ENCODE peak calls at places on chromosomes 4 and X, in six cellular contexts. J, B, L, U, G and V are unnamed samples.

GRCh38 chr4:86523333-86523732 is 70.8 kb upstream of the PTPN13 start:
- DNase-seq in J (no peak), B (no peak), L (no peak), U (no peak), G (no peak), V (no peak)

GRCh38 chr4:154506253-154506652 is 14.7 kb upstream of the DCHS2 start:
- DNase-seq in J (no peak), B (peak; percentile 63), L (no peak), U (peak; percentile 27), G (no peak), V (peak; percentile 13)

GRCh38 chrX:46628406-46629371 is 55.1 kb downstream of the CHST7 start:
- DNase-seq in J (no peak), B (peak; percentile 76), L (no peak), U (no peak), G (no peak), V (no peak)

GRCh38 chrX:125203379-125203736 is 116.3 kb upstream of the TEX13C start:
- DNase-seq in J (no peak), B (peak; percentile 2), L (no peak), U (no peak), G (no peak), V (no peak)

GRCh38 chr4:10144971-10145370 is 28.4 kb upstream of the WDR1 start:
- DNase-seq in J (no peak), B (no peak), L (no peak), U (no peak), G (no peak), V (no peak)

GRCh38 chrX:87337267-87337666 is 180.3 kb upstream of the KLHL4 start:
- DNase-seq in J (no peak), B (no peak), L (no peak), U (no peak), G (no peak), V (no peak)

GRCh38 chr4:88761861-88762523 is 64.4 kb upstream of the NAP1L5 start:
- DNase-seq in J (no peak), B (no peak), L (no peak), U (no peak), G (no peak), V (no peak)

GRCh38 chrX:111411591-111412371 is at the start of gene DCX:
- DNase-seq in J (no peak), B (no peak), L (no peak), U (no peak), G (no peak), V (no peak)

GRCh38 chr4:16001484-16001858 is 38.5 kb upstream of the FGFBP2 start:
- DNase-seq in J (no peak), B (peak; percentile 76), L (peak; percentile 58), U (peak; percentile 56), G (peak; percentile 42), V (peak; percentile 35)

GRCh38 chr4:36310793-36311192 is 29.4 kb downstream of the DTHD1 start:
- DNase-seq in J (no peak), B (no peak), L (no peak), U (no peak), G (no peak), V (no peak)

GRCh38 chr4:134201216-134202098 is at the start of gene PABPC4L:
- DNase-seq in J (peak; percentile 36), B (peak; percentile 38), L (peak; percentile 8), U (peak; percentile 42), G (no peak), V (peak; percentile 73)

GRCh38 chr4:44438687-44439086 is 9.9 kb downstream of the KCTD8 start:
- DNase-seq in J (no peak), B (no peak), L (no peak), U (no peak), G (no peak), V (no peak)

GRCh38 chr4:72119946-72120345 is 88.1 kb downstream of the NPFFR2 start:
- DNase-seq in J (no peak), B (no peak), L (no peak), U (no peak), G (no peak), V (no peak)

GRCh38 chr4:7716322-7716721 is 223.3 kb downstream of the AFAP1 start:
- DNase-seq in J (no peak), B (no peak), L (no peak), U (no peak), G (no peak), V (no peak)

GRCh38 chr4:16939178-16939577 is 40.7 kb upstream of the LDB2 start:
- DNase-seq in J (no peak), B (no peak), L (no peak), U (no peak), G (no peak), V (no peak)

GRCh38 chr4:127781303-127782024 is 658 bp upstream of the HSPA4L start:
- DNase-seq in J (no peak), B (peak; percentile 81), L (peak; percentile 15), U (peak; percentile 12), G (no peak), V (peak; percentile 32)

GRCh38 chr4:54998991-54999390 is 126.4 kb downstream of the KDR start:
- DNase-seq in J (no peak), B (peak; percentile 56), L (no peak), U (no peak), G (no peak), V (no peak)

GRCh38 chr4:14269824-14270223 is 642.3 kb upstream of the BOD1L1 start:
- DNase-seq in J (no peak), B (no peak), L (no peak), U (no peak), G (no peak), V (no peak)

GRCh38 chr4:141891260-141892120 is 255.1 kb downstream of the IL15 start:
- DNase-seq in J (no peak), B (no peak), L (no peak), U (no peak), G (no peak), V (no peak)

GRCh38 chr4:10491420-10491819 is 34.2 kb upstream of the ZNF518B start:
- DNase-seq in J (no peak), B (no peak), L (no peak), U (no peak), G (no peak), V (no peak)

DNA sequence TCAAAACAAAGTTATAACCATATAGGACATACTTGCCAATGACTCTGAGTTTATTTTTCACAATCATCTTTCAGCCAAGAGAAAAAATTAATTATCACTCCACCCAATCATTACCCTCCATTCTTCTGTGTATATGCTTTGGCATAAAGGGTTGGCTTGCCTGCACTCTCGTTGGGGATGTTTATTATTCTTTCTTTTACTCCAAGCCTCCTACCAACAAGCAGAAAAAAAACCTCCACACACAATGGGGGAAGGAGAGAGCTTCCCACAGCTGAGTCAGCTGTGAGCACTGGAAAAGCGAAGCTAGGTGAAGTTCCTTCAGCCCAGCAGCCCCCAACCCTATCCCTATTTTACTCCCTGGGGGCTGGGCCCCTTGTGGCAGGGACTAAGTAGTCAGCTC is 1.5 kb downstream of the OPHN1 start:
- DNase-seq in J (no peak), B (no peak), L (no peak), U (no peak), G (no peak), V (no peak)
- H3K4me1 ChIP-seq in J (no peaks in the 10 kb centered on the region), B (peaks cover 27% of the 10 kb centered on the region), L (peaks cover 23% of the 10 kb centered on the region), U (peaks cover 3% of the 10 kb centered on the region), G (no peaks in the 10 kb centered on the region), V (no peaks in the 10 kb centered on the region)

DNA sequence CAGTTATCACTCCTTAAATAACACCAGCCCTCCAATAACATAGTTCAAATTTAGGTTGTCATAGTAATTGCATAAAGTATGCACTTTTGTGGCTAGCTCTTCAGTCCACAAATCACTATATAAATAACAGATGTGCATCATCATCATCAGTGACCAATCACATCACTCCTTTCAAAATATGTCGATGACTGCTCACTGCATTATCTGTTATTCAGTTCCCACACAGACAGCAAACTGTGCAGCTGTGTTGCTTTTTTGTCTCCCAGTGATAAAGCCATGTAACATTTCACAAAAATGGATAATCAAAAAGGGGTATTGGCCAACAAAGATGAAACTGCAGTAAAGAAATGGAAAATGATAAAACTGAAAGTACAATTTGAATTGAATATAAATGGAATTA is 205.4 kb downstream of the DCLK2 start:
- DNase-seq in J (no peak), B (peak; percentile 89), L (no peak), U (no peak), G (no peak), V (no peak)
- H3K4me1 ChIP-seq in J (no peaks in the 10 kb centered on the region), B (peaks cover 37% of the 10 kb centered on the region), L (peaks cover 9% of the 10 kb centered on the region), U (peaks cover 13% of the 10 kb centered on the region), G (no peaks in the 10 kb centered on the region), V (no peaks in the 10 kb centered on the region)

GRCh38 chrX:34881671-34882070 is 60.9 kb upstream of the FAM47B start:
- DNase-seq in J (no peak), B (no peak), L (no peak), U (no peak), G (no peak), V (no peak)
- H3K4me1 ChIP-seq in J (no peaks in the 10 kb centered on the region), B (peaks cover 51% of the 10 kb centered on the region), L (peaks cover 54% of the 10 kb centered on the region), U (no peaks in the 10 kb centered on the region), G (no peaks in the 10 kb centered on the region), V (no peaks in the 10 kb centered on the region)

DNA sequence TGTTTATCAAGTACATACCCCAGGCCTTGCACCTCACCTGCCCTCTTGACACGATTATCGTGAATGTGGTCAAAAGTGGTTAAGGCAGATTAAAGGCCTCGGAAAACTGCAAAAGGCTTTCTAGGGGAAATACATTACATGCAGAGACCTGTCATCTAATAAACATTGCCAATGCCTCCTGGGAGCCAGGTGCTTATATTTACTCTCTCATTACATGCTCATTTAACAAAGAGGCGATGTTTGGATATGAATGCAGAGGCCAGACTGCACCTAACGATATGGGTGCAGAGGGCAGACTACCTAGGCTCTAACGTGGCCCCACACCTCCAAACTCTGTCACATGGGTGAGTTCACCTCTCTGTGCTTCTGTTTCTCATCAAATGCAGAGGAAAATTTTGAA is 14.5 kb downstream of the CRMP1 start:
- DNase-seq in J (no peak), B (no peak), L (no peak), U (no peak), G (no peak), V (no peak)
- H3K4me1 ChIP-seq in J (no peaks in the 10 kb centered on the region), B (no peaks in the 10 kb centered on the region), L (no peaks in the 10 kb centered on the region), U (peaks cover 15% of the 10 kb centered on the region), G (no peaks in the 10 kb centered on the region), V (no peaks in the 10 kb centered on the region)

DNA sequence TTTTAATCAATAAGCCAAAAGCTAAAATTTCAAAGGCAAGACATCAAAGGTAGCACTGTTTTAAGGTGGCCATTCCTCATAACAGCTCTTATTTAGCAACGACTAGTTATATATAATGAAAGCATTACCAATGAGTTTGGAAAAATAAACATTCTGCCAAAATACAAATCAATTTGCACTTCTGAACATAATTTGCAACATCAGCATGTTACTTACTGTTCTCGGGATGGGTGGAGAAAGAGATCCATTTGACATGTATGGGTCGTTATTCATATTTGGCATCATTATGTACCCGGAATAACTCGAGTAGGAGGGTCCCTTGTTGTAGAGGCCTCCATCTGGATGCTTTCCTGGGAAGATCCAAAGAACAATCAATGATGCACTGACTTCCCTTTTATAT is 5.4 kb downstream of the LEF1 start:
- DNase-seq in J (no peak), B (no peak), L (no peak), U (no peak), G (no peak), V (no peak)
- H3K4me1 ChIP-seq in J (peaks cover 4% of the 10 kb centered on the region), B (no peaks in the 10 kb centered on the region), L (peaks cover 4% of the 10 kb centered on the region), U (no peaks in the 10 kb centered on the region), G (peaks cover 11% of the 10 kb centered on the region), V (no peaks in the 10 kb centered on the region)

GRCh38 chr4:145891958-145892357 is 46.7 kb downstream of the ZNF827 start:
- DNase-seq in J (no peak), B (no peak), L (no peak), U (no peak), G (no peak), V (no peak)
- H3K4me1 ChIP-seq in J (no peaks in the 10 kb centered on the region), B (peaks cover 8% of the 10 kb centered on the region), L (no peaks in the 10 kb centered on the region), U (peaks cover 35% of the 10 kb centered on the region), G (no peaks in the 10 kb centered on the region), V (peaks cover under 1% of the 10 kb centered on the region)